ENCODE peak calls at places on chromosomes 7 and 10, in six cellular contexts. One of them, this sample, is unnamed.

GRCh38 chr7:105298439-105298894 is 90.3 kb downstream of the SRPK2 start:
- DNase-seq in RWPE1: no peak
- DNase-seq in NCI-H774: no peak
- DNase-seq in HEK293T: no peak
- DNase-seq in C1 segment of cervical spinal cord: no peak
- DNase-seq in A549: no peak
- DNase-seq in this sample: no peak

GRCh38 chr7:73892003-73892975 is 31.3 kb downstream of the TMEM270 start:
- DNase-seq in RWPE1: no peak
- DNase-seq in NCI-H774: no peak
- DNase-seq in HEK293T: no peak
- DNase-seq in C1 segment of cervical spinal cord: no peak
- DNase-seq in A549: no peak
- DNase-seq in this sample: no peak

GRCh38 chr7:83794834-83795233 is 145.9 kb upstream of the SEMA3E start:
- DNase-seq in RWPE1: no peak
- DNase-seq in NCI-H774: peak; percentile 10
- DNase-seq in HEK293T: peak; percentile 35
- DNase-seq in C1 segment of cervical spinal cord: no peak
- DNase-seq in A549: no peak
- DNase-seq in this sample: no peak

GRCh38 chr10:126950401-126951105 is 45.3 kb downstream of the DOCK1 start:
- DNase-seq in RWPE1: no peak
- DNase-seq in NCI-H774: no peak
- DNase-seq in HEK293T: no peak
- DNase-seq in C1 segment of cervical spinal cord: no peak
- DNase-seq in A549: no peak
- DNase-seq in this sample: no peak

GRCh38 chr7:29297194-29297890 is 102.8 kb downstream of the CHN2 start:
- DNase-seq in RWPE1: no peak
- DNase-seq in NCI-H774: no peak
- DNase-seq in HEK293T: no peak
- DNase-seq in C1 segment of cervical spinal cord: no peak
- DNase-seq in A549: peak; percentile 21
- DNase-seq in this sample: no peak

GRCh38 chr7:1666779-1667565 is 3.1 kb upstream of the ELFN1 start:
- DNase-seq in RWPE1: no peak
- DNase-seq in NCI-H774: no peak
- DNase-seq in HEK293T: no peak
- DNase-seq in C1 segment of cervical spinal cord: no peak
- DNase-seq in A549: peak; percentile 32
- DNase-seq in this sample: peak; percentile 26

GRCh38 chr10:130230036-130230435 is 93.8 kb downstream of the GLRX3 start:
- DNase-seq in RWPE1: no peak
- DNase-seq in NCI-H774: no peak
- DNase-seq in HEK293T: no peak
- DNase-seq in C1 segment of cervical spinal cord: no peak
- DNase-seq in A549: no peak
- DNase-seq in this sample: no peak

GRCh38 chr7:104985259-104985617 is 28.8 kb upstream of the KMT2E start:
- DNase-seq in RWPE1: no peak
- DNase-seq in NCI-H774: no peak
- DNase-seq in HEK293T: no peak
- DNase-seq in C1 segment of cervical spinal cord: no peak
- DNase-seq in A549: no peak
- DNase-seq in this sample: no peak

GRCh38 chr10:63930584-63930983 is 409.4 kb downstream of the REEP3 start:
- DNase-seq in RWPE1: no peak
- DNase-seq in NCI-H774: no peak
- DNase-seq in HEK293T: no peak
- DNase-seq in C1 segment of cervical spinal cord: no peak
- DNase-seq in A549: no peak
- DNase-seq in this sample: no peak

GRCh38 chr10:4514445-4515108 is 311.4 kb upstream of the AKR1E2 start:
- DNase-seq in RWPE1: no peak
- DNase-seq in NCI-H774: no peak
- DNase-seq in HEK293T: no peak
- DNase-seq in C1 segment of cervical spinal cord: peak; percentile 6
- DNase-seq in A549: no peak
- DNase-seq in this sample: no peak

GRCh38 chr10:680146-680545 is 9.3 kb downstream of the DIP2C start:
- DNase-seq in RWPE1: no peak
- DNase-seq in NCI-H774: peak; percentile 58
- DNase-seq in HEK293T: no peak
- DNase-seq in C1 segment of cervical spinal cord: no peak
- DNase-seq in A549: no peak
- DNase-seq in this sample: no peak

GRCh38 chr10:13716161-13717071 is 129.7 kb downstream of the PRPF18 start:
- DNase-seq in RWPE1: no peak
- DNase-seq in NCI-H774: no peak
- DNase-seq in HEK293T: no peak
- DNase-seq in C1 segment of cervical spinal cord: no peak
- DNase-seq in A549: no peak
- DNase-seq in this sample: no peak

GRCh38 chr7:132996581-132997242 is 85.2 kb downstream of the CHCHD3 start:
- DNase-seq in RWPE1: no peak
- DNase-seq in NCI-H774: no peak
- DNase-seq in HEK293T: no peak
- DNase-seq in C1 segment of cervical spinal cord: no peak
- DNase-seq in A549: no peak
- DNase-seq in this sample: no peak

This sample was measured in neuronal stem cell.